ENCODE peak calls at places on chromosomes 16 and 17, in ten cellular contexts. Y is uterus, C is ovary, J is H54, U is right lobe of liver, S is stomach, R is testis, W is esophagus squamous epithelium, V is body of pancreas, L is A549. E is an unnamed sample.

GRCh38 chr17:8173871-8174322 is 2.3 kb downstream of the TMEM107 start:
- DNase-seq in Y (no peak), C (no peak), J (no peak), U (peak), S (no peak), R (no peak), W (no peak), V (no peak), L (no peak), E (no peak)

GRCh38 chr16:86499889-86500707 is 10.2 kb upstream of the FOXF1 start:
- DNase-seq in Y (no peak), C (no peak), J (no peak), U (no peak), S (no peak), R (no peak), W (no peak), V (no peak), L (no peak), E (no peak)

GRCh38 chr17:59287452-59287851 is 44.0 kb upstream of the YPEL2 start:
- DNase-seq in Y (no peak), C (no peak), J (peak), U (no peak), S (no peak), R (no peak), W (no peak), V (no peak), L (no peak), E (no peak)

GRCh38 chr17:27868565-27868964 is 24.6 kb downstream of the LYRM9 start:
- DNase-seq in Y (no peak), C (no peak), J (no peak), U (no peak), S (no peak), R (no peak), W (no peak), V (no peak), L (no peak), E (no peak)

GRCh38 chr16:88746511-88746910 is 38.5 kb downstream of the PIEZO1 start:
- DNase-seq in Y (peak), C (peak), J (no peak), U (no peak), S (no peak), R (peak), W (no peak), V (no peak), L (no peak), E (no peak)

GRCh38 chr17:2070241-2071023 is 15.5 kb downstream of the HIC1 start:
- DNase-seq in Y (no peak), C (no peak), J (no peak), U (peak), S (no peak), R (no peak), W (no peak), V (peak), L (no peak), E (no peak)

GRCh38 chr16:77788196-77789084 is at the start of gene VAT1L:
- DNase-seq in Y (no peak), C (no peak), J (peak), U (peak), S (no peak), R (peak), W (no peak), V (no peak), L (peak), E (peak)

GRCh38 chr17:77498056-77498785 is 357.5 kb downstream of the SEC14L1 start:
- DNase-seq in Y (peak), C (no peak), J (no peak), U (no peak), S (no peak), R (peak), W (no peak), V (no peak), L (no peak), E (no peak)

GRCh38 chr17:38326996-38327792 is 16.6 kb downstream of the GPR179 start:
- DNase-seq in Y (no peak), C (no peak), J (no peak), U (peak), S (no peak), R (peak), W (no peak), V (no peak), L (no peak), E (no peak)

GRCh38 chr16:87465306-87465705 is 27.5 kb downstream of the ZCCHC14 start:
- DNase-seq in Y (peak), C (peak), J (peak), U (peak), S (peak), R (peak), W (peak), V (peak), L (no peak), E (peak)

GRCh38 chr16:4200000-4200780 is 41.7 kb downstream of the SRL start:
- DNase-seq in Y (peak), C (peak), J (peak), U (peak), S (peak), R (peak), W (no peak), V (peak), L (peak), E (peak)

GRCh38 chr16:49504626-49505025 is 131.0 kb downstream of the C16orf78 start:
- DNase-seq in Y (no peak), C (no peak), J (no peak), U (no peak), S (no peak), R (no peak), W (no peak), V (no peak), L (no peak), E (no peak)

GRCh38 chr17:81049372-81049911 is 14.5 kb downstream of the BAIAP2 start:
- DNase-seq in Y (no peak), C (no peak), J (no peak), U (no peak), S (no peak), R (no peak), W (no peak), V (no peak), L (no peak), E (no peak)

GRCh38 chr16:10877472-10877946 is 507 bp downstream of the CIITA start:
- DNase-seq in Y (no peak), C (no peak), J (no peak), U (peak), S (no peak), R (no peak), W (no peak), V (no peak), L (no peak), E (no peak)

GRCh38 chr16:75377971-75378386 is 55.3 kb downstream of the CFDP1 start:
- DNase-seq in Y (no peak), C (peak), J (peak), U (no peak), S (no peak), R (no peak), W (no peak), V (no peak), L (peak), E (no peak)

GRCh38 chr17:43352579-43352978 is 46.2 kb upstream of the ARL4D start:
- DNase-seq in Y (no peak), C (no peak), J (no peak), U (no peak), S (no peak), R (no peak), W (no peak), V (no peak), L (no peak), E (no peak)

GRCh38 chr17:36937961-36938565 is 788 bp downstream of the LHX1 start:
- DNase-seq in Y (no peak), C (no peak), J (no peak), U (peak), S (no peak), R (no peak), W (no peak), V (no peak), L (no peak), E (no peak)

GRCh38 chr16:15536813-15537212 is 102.4 kb downstream of the BMERB1 start:
- DNase-seq in Y (no peak), C (no peak), J (no peak), U (no peak), S (no peak), R (no peak), W (no peak), V (no peak), L (no peak), E (no peak)

GRCh38 chr17:79931517-79932309 is 92.5 kb upstream of the CBX4 start:
- DNase-seq in Y (no peak), C (no peak), J (peak), U (no peak), S (no peak), R (no peak), W (no peak), V (no peak), L (no peak), E (no peak)

GRCh38 chr16:17557480-17557879 is 86.7 kb upstream of the XYLT1 start:
- DNase-seq in Y (no peak), C (no peak), J (no peak), U (no peak), S (no peak), R (no peak), W (no peak), V (no peak), L (no peak), E (no peak)

GRCh38 chr17:43468746-43469544 is 14.8 kb upstream of the DHX8 start:
- DNase-seq in Y (no peak), C (no peak), J (peak), U (no peak), S (no peak), R (no peak), W (no peak), V (no peak), L (no peak), E (no peak)

GRCh38 chr16:50213939-50214519 is 52.3 kb upstream of the ADCY7 start:
- DNase-seq in Y (no peak), C (no peak), J (no peak), U (no peak), S (no peak), R (no peak), W (no peak), V (no peak), L (peak), E (peak)

GRCh38 chr17:43405861-43406260 is 7.1 kb downstream of the ARL4D start:
- DNase-seq in Y (no peak), C (no peak), J (no peak), U (no peak), S (no peak), R (no peak), W (no peak), V (no peak), L (no peak), E (no peak)

GRCh38 chr16:21145738-21146137 is 4.9 kb downstream of the DNAH3 start:
- DNase-seq in Y (no peak), C (no peak), J (no peak), U (no peak), S (no peak), R (no peak), W (no peak), V (no peak), L (no peak), E (no peak)

GRCh38 chr17:56142781-56143180 is 10.5 kb upstream of the ANKFN1 start:
- DNase-seq in Y (no peak), C (no peak), J (no peak), U (no peak), S (no peak), R (no peak), W (no peak), V (no peak), L (no peak), E (no peak)

GRCh38 chr17:12768267-12768666 is 21.0 kb upstream of the ARHGAP44 start:
- DNase-seq in Y (no peak), C (no peak), J (no peak), U (no peak), S (no peak), R (no peak), W (no peak), V (no peak), L (no peak), E (no peak)

GRCh38 chr16:12078405-12079245 is 102.1 kb downstream of the SNX29 start:
- DNase-seq in Y (no peak), C (no peak), J (no peak), U (no peak), S (no peak), R (no peak), W (no peak), V (no peak), L (no peak), E (no peak)

GRCh38 chr16:80259289-80259805 is 281.4 kb upstream of the DYNLRB2 start:
- DNase-seq in Y (no peak), C (no peak), J (no peak), U (no peak), S (no peak), R (no peak), W (no peak), V (no peak), L (no peak), E (no peak)

GRCh38 chr17:37361543-37361942 is 14.2 kb upstream of the C17orf78 start:
- DNase-seq in Y (no peak), C (no peak), J (no peak), U (no peak), S (no peak), R (no peak), W (no peak), V (no peak), L (no peak), E (no peak)

GRCh38 chr17:61451538-61452300 is 503 bp upstream of the TBX4 start:
- DNase-seq in Y (no peak), C (no peak), J (no peak), U (no peak), S (no peak), R (no peak), W (no peak), V (no peak), L (no peak), E (no peak)

GRCh38 chr17:12665263-12666210 is at the start of gene MYOCD:
- DNase-seq in Y (peak), C (peak), J (no peak), U (peak), S (peak), R (peak), W (no peak), V (no peak), L (peak), E (no peak)

GRCh38 chr17:45200701-45201100 is 21.0 kb upstream of the FMNL1 start:
- DNase-seq in Y (no peak), C (no peak), J (no peak), U (no peak), S (no peak), R (no peak), W (no peak), V (no peak), L (no peak), E (no peak)

DNA sequence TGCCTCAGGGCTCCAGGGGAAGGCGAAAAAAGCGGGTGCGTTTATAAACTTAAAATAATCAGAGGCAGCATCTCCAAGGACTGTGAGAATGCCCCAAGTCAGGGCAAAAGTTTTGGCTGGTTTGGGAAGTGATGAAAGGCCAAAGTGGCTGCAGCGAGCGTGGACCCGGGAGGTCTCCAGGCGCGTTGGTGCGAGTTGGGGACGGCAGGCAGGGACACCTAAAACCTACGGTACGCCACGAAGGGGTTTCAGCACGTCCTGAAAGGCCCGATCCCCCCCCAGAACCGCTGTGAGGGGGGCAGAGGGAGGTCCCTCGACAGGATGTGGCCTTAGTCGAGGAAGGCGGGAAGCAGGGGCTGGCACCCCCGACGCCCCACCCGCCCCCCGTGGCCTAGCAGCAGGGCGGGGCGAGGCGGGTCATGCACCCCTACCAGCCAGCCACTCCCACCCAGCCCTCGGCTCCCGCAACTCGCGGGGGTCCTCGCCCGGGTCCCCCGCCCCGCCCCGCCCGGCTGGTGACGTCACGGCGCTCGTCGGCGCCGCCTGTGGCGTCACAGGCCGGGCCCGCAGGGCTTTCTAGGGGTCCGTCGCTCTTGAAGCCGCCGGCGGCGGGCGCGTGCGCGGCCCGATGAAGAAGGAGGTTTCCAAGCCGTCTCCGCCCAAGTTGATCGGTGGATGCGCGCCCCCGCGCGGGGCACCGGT is at the start of gene MYCBPAP:
- DNase-seq in Y (peak), C (peak), J (no peak), U (peak), S (peak), R (peak), W (no peak), V (peak), L (peak), E (peak)
- TF ChIP-seq POLR2A in Y (no peak), C (peak), J (peak), U (no peak), S (no peak), R (no peak), W (no peak), V (peak), L (no peak), E (no peak)

GRCh38 chr16:3065069-3065741 is at the start of gene IL32:
- DNase-seq in Y (no peak), C (peak), J (peak), U (peak), S (peak), R (peak), W (no peak), V (peak), L (peak), E (no peak)
- TF ChIP-seq POLR2A in Y (no peak), C (no peak), J (no peak), U (peak), S (no peak), R (no peak), W (no peak), V (peak), L (no peak), E (no peak)

DNA sequence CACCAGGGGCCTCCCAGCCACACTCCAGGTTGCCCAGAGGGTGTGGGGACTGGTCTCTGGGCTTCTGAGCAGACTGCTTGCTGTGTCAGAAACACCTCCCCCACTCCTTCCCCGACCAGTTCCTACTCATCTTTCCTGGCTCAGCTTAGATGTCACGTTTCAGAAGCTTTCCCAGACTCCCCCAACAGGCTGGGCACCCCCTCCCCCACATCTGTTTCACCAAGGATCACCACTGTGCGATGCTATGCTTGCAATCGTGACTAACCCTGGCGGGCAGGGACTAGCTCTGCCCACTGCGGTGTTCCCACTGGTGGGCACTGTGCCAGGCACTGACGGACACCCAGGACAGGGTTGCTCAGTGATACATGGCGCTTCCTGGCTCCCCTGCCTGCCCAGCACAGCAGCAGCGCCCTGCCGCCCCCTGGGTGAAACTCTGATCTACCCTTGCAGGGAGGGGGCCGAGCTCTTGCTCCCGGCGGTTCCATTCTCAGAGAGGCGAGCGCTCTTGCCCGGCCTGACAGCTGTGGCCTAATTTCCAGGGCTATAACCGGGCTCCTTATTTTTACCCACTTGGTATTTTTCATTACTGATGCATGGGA is 29.4 kb upstream of the MTSS2 start:
- DNase-seq in Y (peak), C (peak), J (peak), U (peak), S (peak), R (peak), W (no peak), V (peak), L (peak), E (no peak)
- TF ChIP-seq POLR2A in Y (no peak), C (peak), J (no peak), U (peak), S (no peak), R (no peak), W (no peak), V (peak), L (no peak), E (no peak)

DNA sequence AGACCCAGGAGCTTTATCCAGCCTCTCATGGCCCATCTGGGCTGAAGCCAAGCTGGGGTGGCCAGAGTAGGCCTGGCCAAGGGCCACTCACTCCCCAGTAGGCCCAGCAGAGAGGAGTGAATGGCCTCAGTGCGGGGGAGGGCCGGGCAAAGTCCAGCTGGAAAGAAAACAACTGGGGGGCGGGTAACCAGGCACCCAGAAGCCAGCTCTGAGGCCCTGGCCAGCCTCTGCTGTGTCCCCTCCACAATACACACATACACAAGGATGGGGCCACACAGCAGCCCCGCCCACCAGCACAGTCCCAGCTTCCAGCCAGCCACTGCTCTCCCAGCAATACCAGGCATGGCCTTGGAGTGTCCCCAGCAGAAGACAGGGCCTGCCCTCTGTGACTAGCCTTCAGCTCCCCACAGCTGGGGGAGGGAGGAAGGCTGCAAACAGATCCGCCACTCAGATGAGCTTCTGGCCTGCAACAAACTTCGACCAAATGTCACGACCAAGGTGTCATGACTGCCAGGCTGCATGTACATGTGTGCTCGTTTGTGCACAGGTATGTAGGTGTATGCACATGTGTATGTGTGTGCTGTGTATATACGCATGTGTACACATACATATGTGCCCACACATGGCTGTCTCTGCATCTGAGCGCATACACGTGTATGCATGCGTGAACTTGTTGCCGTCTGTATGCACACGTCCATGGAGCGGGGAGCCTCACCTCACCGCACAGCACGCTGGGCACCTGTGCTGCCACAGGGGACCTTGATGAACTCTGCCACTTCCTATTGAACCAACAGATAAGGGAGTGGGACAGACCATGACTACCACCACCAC is 5.0 kb downstream of the CARHSP1 start:
- DNase-seq in Y (no peak), C (no peak), J (no peak), U (peak), S (peak), R (peak), W (no peak), V (peak), L (no peak), E (peak)
- TF ChIP-seq POLR2A in Y (no peak), C (no peak), J (no peak), U (peak), S (no peak), R (no peak), W (no peak), V (peak), L (no peak), E (no peak)